ENCODE peak calls at places on chromosome 17, in eight cellular contexts. K, D, H, J, C, M, Z and W are unnamed samples.

GRCh38 chr17:65290616-65291015 is 153.4 kb downstream of the RGS9 start:
- DNase-seq in K (no peak), D (no peak), H (no peak), J (no peak), C (no peak), M (no peak), Z (no peak), W (no peak)

GRCh38 chr17:68861602-68862001 is 93.6 kb downstream of the ABCA8 start:
- DNase-seq in K (no peak), D (no peak), H (no peak), J (peak), C (peak), M (no peak), Z (peak), W (no peak)

GRCh38 chr17:41910701-41911391 is 7.9 kb downstream of the ACLY start:
- DNase-seq in K (no peak), D (no peak), H (no peak), J (no peak), C (no peak), M (peak), Z (peak), W (no peak)

GRCh38 chr17:7914771-7915610 is 1.1 kb downstream of the RNF227 start:
- DNase-seq in K (peak), D (no peak), H (no peak), J (no peak), C (peak), M (peak), Z (peak), W (no peak)

GRCh38 chr17:1216209-1216937 is 36.6 kb upstream of the ABR start:
- DNase-seq in K (no peak), D (no peak), H (no peak), J (no peak), C (no peak), M (no peak), Z (no peak), W (no peak)

GRCh38 chr17:81123052-81124048 is 42.0 kb upstream of the PVALEF start:
- DNase-seq in K (no peak), D (no peak), H (no peak), J (no peak), C (no peak), M (no peak), Z (no peak), W (no peak)

GRCh38 chr17:48905987-48906515 is 2.2 kb upstream of the UBE2Z start:
- DNase-seq in K (no peak), D (no peak), H (no peak), J (no peak), C (no peak), M (no peak), Z (no peak), W (no peak)

GRCh38 chr17:49497147-49498036 is 2.3 kb downstream of the NGFR start:
- DNase-seq in K (peak), D (peak), H (peak), J (no peak), C (peak), M (no peak), Z (peak), W (no peak)

GRCh38 chr17:77555741-77556291 is 402.7 kb upstream of the TNRC6C start:
- DNase-seq in K (peak), D (no peak), H (no peak), J (peak), C (peak), M (no peak), Z (peak), W (no peak)

GRCh38 chr17:6752068-6752909 is 3.6 kb upstream of the XAF1 start:
- DNase-seq in K (peak), D (no peak), H (peak), J (no peak), C (no peak), M (peak), Z (peak), W (peak)

GRCh38 chr17:55710829-55711496 is 11.7 kb downstream of the TMEM100 start:
- DNase-seq in K (no peak), D (no peak), H (no peak), J (peak), C (no peak), M (no peak), Z (peak), W (no peak)

GRCh38 chr17:65205655-65206054 is 68.5 kb downstream of the RGS9 start:
- DNase-seq in K (no peak), D (no peak), H (no peak), J (no peak), C (no peak), M (no peak), Z (no peak), W (no peak)

GRCh38 chr17:3935825-3936355 is 19.6 kb upstream of the P2RX1 start:
- DNase-seq in K (no peak), D (no peak), H (no peak), J (no peak), C (no peak), M (peak), Z (peak), W (no peak)

GRCh38 chr17:40538019-40538935 is 27.0 kb downstream of the CCR7 start:
- DNase-seq in K (peak), D (no peak), H (peak), J (no peak), C (no peak), M (peak), Z (peak), W (no peak)

GRCh38 chr17:18231156-18231555 is 5.7 kb downstream of the LLGL1 start:
- DNase-seq in K (no peak), D (peak), H (no peak), J (no peak), C (no peak), M (no peak), Z (no peak), W (no peak)

GRCh38 chr17:8557176-8557806 is 73.2 kb downstream of the MYH10 start:
- DNase-seq in K (no peak), D (no peak), H (no peak), J (no peak), C (no peak), M (peak), Z (no peak), W (no peak)

GRCh38 chr17:20091161-20092029 is 82.2 kb downstream of the SPECC1 start:
- DNase-seq in K (no peak), D (peak), H (peak), J (no peak), C (no peak), M (peak), Z (no peak), W (peak)

GRCh38 chr17:49223517-49224197 is 6.9 kb downstream of the PHOSPHO1 start:
- DNase-seq in K (no peak), D (peak), H (peak), J (no peak), C (peak), M (no peak), Z (peak), W (no peak)

GRCh38 chr17:47698749-47699535 is 5.0 kb downstream of the TBKBP1 start:
- DNase-seq in K (peak), D (peak), H (peak), J (peak), C (no peak), M (peak), Z (peak), W (no peak)

GRCh38 chr17:7747586-7747985 is 30.0 kb downstream of the DNAH2 start:
- DNase-seq in K (no peak), D (no peak), H (no peak), J (no peak), C (no peak), M (peak), Z (no peak), W (no peak)

GRCh38 chr17:82878545-82878944 is 38.7 kb upstream of the ZNF750 start:
- DNase-seq in K (peak), D (no peak), H (peak), J (no peak), C (no peak), M (no peak), Z (no peak), W (no peak)

GRCh38 chr17:70110443-70110880 is 35.4 kb downstream of the KCNJ16 start:
- DNase-seq in K (no peak), D (no peak), H (no peak), J (no peak), C (no peak), M (peak), Z (peak), W (peak)

GRCh38 chr17:38511126-38512108 is 83.2 kb downstream of the ARHGAP23 start:
- DNase-seq in K (no peak), D (peak), H (peak), J (no peak), C (no peak), M (peak), Z (no peak), W (no peak)

GRCh38 chr17:8151641-8152111 is 528 bp downstream of the PER1 start:
- DNase-seq in K (peak), D (peak), H (peak), J (no peak), C (peak), M (peak), Z (peak), W (no peak)

GRCh38 chr17:80901319-80901718 is 90.3 kb upstream of the CHMP6 start:
- DNase-seq in K (no peak), D (no peak), H (no peak), J (no peak), C (no peak), M (no peak), Z (no peak), W (no peak)

GRCh38 chr17:77371117-77371887 is 230.5 kb downstream of the SEC14L1 start:
- DNase-seq in K (peak), D (no peak), H (peak), J (peak), C (no peak), M (peak), Z (no peak), W (no peak)

GRCh38 chr17:50426814-50427787 is 1.1 kb downstream of the ACSF2 start:
- DNase-seq in K (peak), D (peak), H (peak), J (no peak), C (no peak), M (peak), Z (peak), W (no peak)

GRCh38 chr17:10316986-10317834 is 55.6 kb downstream of the MYH13 start:
- DNase-seq in K (peak), D (peak), H (peak), J (no peak), C (no peak), M (peak), Z (peak), W (no peak)

GRCh38 chr17:33492082-33492481 is 199.0 kb upstream of the ASIC2 start:
- DNase-seq in K (no peak), D (no peak), H (no peak), J (no peak), C (no peak), M (no peak), Z (no peak), W (no peak)

GRCh38 chr17:12730931-12731521 is 58.3 kb upstream of the ARHGAP44 start:
- DNase-seq in K (peak), D (peak), H (peak), J (no peak), C (no peak), M (peak), Z (peak), W (no peak)

GRCh38 chr17:44220211-44221071 is 966 bp upstream of the UBTF start:
- DNase-seq in K (peak), D (peak), H (peak), J (peak), C (no peak), M (peak), Z (peak), W (no peak)

GRCh38 chr17:980406-981291 is 1.1 kb upstream of the NXN start:
- DNase-seq in K (peak), D (peak), H (peak), J (peak), C (peak), M (peak), Z (peak), W (no peak)

GRCh38 chr17:36732351-36732750 is 131.0 kb downstream of the MRM1 start:
- DNase-seq in K (no peak), D (no peak), H (no peak), J (no peak), C (no peak), M (no peak), Z (no peak), W (no peak)

GRCh38 chr17:35094902-35095301 is 24.8 kb downstream of the RAD51D start:
- DNase-seq in K (no peak), D (no peak), H (no peak), J (no peak), C (no peak), M (peak), Z (peak), W (no peak)

GRCh38 chr17:79176792-79177601 is 102.4 kb downstream of the ENGASE start:
- DNase-seq in K (no peak), D (no peak), H (no peak), J (no peak), C (no peak), M (no peak), Z (no peak), W (no peak)

GRCh38 chr17:9195961-9196668 is 174.8 kb downstream of the NTN1 start:
- DNase-seq in K (no peak), D (peak), H (no peak), J (no peak), C (no peak), M (no peak), Z (no peak), W (no peak)

GRCh38 chr17:37100231-37100630 is 151.5 kb downstream of the AATF start:
- DNase-seq in K (no peak), D (no peak), H (no peak), J (no peak), C (no peak), M (peak), Z (no peak), W (no peak)

GRCh38 chr17:28047806-28048205 is 5.3 kb downstream of the NLK start:
- DNase-seq in K (no peak), D (peak), H (no peak), J (no peak), C (no peak), M (no peak), Z (no peak), W (no peak)

GRCh38 chr17:77831497-77832179 is 126.9 kb upstream of the TNRC6C start:
- DNase-seq in K (peak), D (no peak), H (peak), J (no peak), C (no peak), M (peak), Z (no peak), W (no peak)